ENCODE peak calls at places on chromosomes 3 and 15, in ten cellular contexts. I is RWPE2; X is dorsolateral prefrontal cortex; B is effector memory CD4-positive, alpha-beta T cell; W is CD8-positive, alpha-beta memory T cell; J is cardiac muscle cell; Q is gastrocnemius medialis; F is adrenal gland; C is endodermal cell; M is astrocyte. N is an unnamed sample. For H3K27me3, the result is how much of the 10 kb centered on the place peaks cover.

GRCh38 chr3:157336252-157337009 is 100.2 kb upstream of the PTX3 start:
- DNase-seq in Q (no peak), X (no peak), W (no peak), M (no peak), J (no peak), C (no peak), B (no peak), I (no peak), F (no peak), N (no peak)

GRCh38 chr3:168952551-168952950 is 711.0 kb downstream of the MECOM start:
- DNase-seq in W (no peak), F (no peak), B (no peak), X (no peak), I (no peak), J (peak), C (no peak), Q (no peak), M (peak), N (no peak)

GRCh38 chr3:51679318-51679717 is 8.3 kb downstream of the TEX264 start:
- DNase-seq in I (no peak), C (no peak), X (no peak), F (no peak), B (no peak), J (no peak), W (no peak), M (no peak), Q (no peak), N (no peak)

GRCh38 chr3:171213907-171214306 is 187.4 kb upstream of the SLC2A2 start:
- DNase-seq in Q (no peak), F (no peak), C (no peak), W (no peak), J (no peak), M (no peak), B (no peak), X (no peak), I (no peak), N (no peak)

GRCh38 chr3:42601898-42602581 is 1.6 kb downstream of the NKTR start:
- DNase-seq in F (no peak), B (no peak), J (no peak), C (no peak), W (no peak), M (no peak), X (no peak), Q (no peak), I (no peak), N (no peak)

GRCh38 chr3:152121292-152121654 is 147.5 kb upstream of the MBNL1 start:
- DNase-seq in X (no peak), I (no peak), J (peak), Q (no peak), M (peak), B (no peak), W (no peak), C (no peak), F (no peak), N (no peak)

GRCh38 chr3:18215639-18216038 is 209.5 kb downstream of the SATB1 start:
- DNase-seq in F (no peak), M (no peak), B (no peak), X (no peak), W (no peak), I (no peak), C (no peak), J (no peak), Q (no peak), N (no peak)

GRCh38 chr3:138195491-138195890 is 8.4 kb downstream of the ARMC8 start:
- DNase-seq in F (no peak), W (no peak), B (no peak), X (no peak), C (no peak), M (no peak), I (no peak), J (no peak), Q (no peak), N (no peak)

GRCh38 chr15:94494732-94495131 is 263.4 kb downstream of the MCTP2 start:
- DNase-seq in F (no peak), W (no peak), B (no peak), M (no peak), Q (no peak), X (no peak), J (no peak), I (no peak), C (no peak), N (no peak)

GRCh38 chr15:25248583-25249235 is 190.1 kb downstream of the UBE3A start:
- DNase-seq in B (no peak), Q (peak), I (peak), M (no peak), W (no peak), X (peak), J (no peak), C (no peak), F (no peak), N (peak)

GRCh38 chr3:123536153-123536895 is 48.5 kb downstream of the HACD2 start:
- DNase-seq in B (no peak), I (no peak), Q (no peak), C (no peak), X (no peak), W (no peak), M (no peak), F (no peak), J (no peak), N (no peak)

GRCh38 chr3:21620511-21621395 is 130.3 kb downstream of the ZNF385D start:
- DNase-seq in C (no peak), I (no peak), F (no peak), J (no peak), W (no peak), B (no peak), M (peak), Q (no peak), X (no peak), N (no peak)

GRCh38 chr3:124200336-124200901 is 208.5 kb upstream of the ROPN1 start:
- DNase-seq in J (peak), I (no peak), M (peak), B (no peak), Q (no peak), W (no peak), F (no peak), C (no peak), X (no peak), N (no peak)

GRCh38 chr3:112132975-112133448 is at the start of gene GCSAM:
- DNase-seq in W (peak), Q (peak), M (no peak), B (peak), X (peak), C (no peak), F (peak), I (no peak), J (no peak), N (no peak)

GRCh38 chr15:68528891-68529290 is 49.9 kb upstream of the CORO2B start:
- DNase-seq in B (no peak), F (no peak), M (peak), J (peak), Q (no peak), X (no peak), I (no peak), C (no peak), W (no peak), N (no peak)

GRCh38 chr15:48681274-48681840 is 35.8 kb upstream of the FBN1 start:
- DNase-seq in F (no peak), Q (no peak), B (no peak), C (no peak), W (no peak), I (no peak), J (peak), M (peak), X (no peak), N (no peak)

GRCh38 chr3:55897573-55898224 is 410.6 kb upstream of the WNT5A start:
- DNase-seq in W (no peak), X (no peak), Q (no peak), B (no peak), J (no peak), F (no peak), I (no peak), C (peak), M (no peak), N (no peak)

GRCh38 chr3:141407043-141407442 is 38.7 kb downstream of the ZBTB38 start:
- DNase-seq in W (no peak), C (no peak), B (no peak), J (peak), I (no peak), F (peak), X (no peak), M (peak), Q (peak), N (peak)

GRCh38 chr3:106913966-106914365 is 463.3 kb upstream of the CCDC54 start:
- DNase-seq in M (no peak), Q (no peak), W (no peak), F (no peak), J (no peak), C (no peak), B (no peak), X (no peak), I (no peak), N (no peak)

GRCh38 chr3:164814106-164814505 is 264.2 kb downstream of the SI start:
- DNase-seq in X (no peak), I (no peak), C (no peak), J (no peak), W (no peak), B (no peak), M (no peak), F (no peak), Q (no peak), N (peak)

GRCh38 chr15:40873625-40874561 is at the start of gene RHOV:
- DNase-seq in F (peak), X (peak), B (peak), M (peak), Q (no peak), I (peak), C (peak), J (peak), W (peak), N (peak)
- H3K27ac ChIP-seq in F (no peak), X (no peak), B (no peak), M (no peak), Q (no peak), I (no peak), C (no peak), J (no peak), W (no peak), N (no peak)

GRCh38 chr15:91102546-91103330 is 2.7 kb downstream of the SV2B start:
- DNase-seq in W (no peak), X (no peak), F (no peak), B (no peak), Q (no peak), C (no peak), M (no peak), J (no peak), I (no peak), N (no peak)

GRCh38 chr15:91101356-91101920 is 1.4 kb downstream of the SV2B start:
- DNase-seq in Q (no peak), F (no peak), C (peak), X (no peak), I (no peak), J (no peak), M (no peak), B (no peak), W (no peak), N (no peak)

GRCh38 chr15:91100561-91101355 is 701 bp downstream of the SV2B start:
- DNase-seq in J (peak), F (no peak), W (no peak), B (no peak), C (peak), X (no peak), M (no peak), Q (no peak), I (no peak), N (no peak)

GRCh38 chr15:91098451-91098850 is 1.6 kb upstream of the SV2B start:
- DNase-seq in X (no peak), F (no peak), C (no peak), J (no peak), B (no peak), Q (no peak), I (no peak), W (no peak), M (no peak), N (no peak)

GRCh38 chr15:91099616-91100560 is at the start of gene SV2B:
- DNase-seq in W (no peak), M (peak), I (peak), Q (no peak), F (peak), J (peak), C (peak), X (peak), B (no peak), N (no peak)
- H3K27me3 ChIP-seq in W (under half), M (under half), I (half or more), Q (under half), F (under half), J (half or more), C (half or more), X (under half), B (under half), N (under half)

GRCh38 chr15:35547775-35548364 is 1.9 kb upstream of the DPH6 start:
- DNase-seq in F (no peak), B (no peak), M (no peak), I (no peak), W (no peak), J (no peak), Q (no peak), X (no peak), C (peak), N (no peak)
- H3K27ac ChIP-seq in F (no peak), B (no peak), M (no peak), I (no peak), W (peak), J (no peak), Q (no peak), X (no peak), C (peak), N (no peak)

GRCh38 chr3:134694946-134695543 is 44.2 kb upstream of the KY start:
- DNase-seq in I (no peak), Q (no peak), F (no peak), X (no peak), J (no peak), W (no peak), C (no peak), B (no peak), M (no peak), N (no peak)
- H3K27me3 ChIP-seq in I (under half), Q (under half), F (under half), X (under half), J (under half), W (under half), C (half or more), B (under half), M (under half), N (under half)

N was measured in upper lobe of left lung.